ENCODE peak calls at places on chromosomes 6 and 20, in eight cellular contexts. A is upper lobe of right lung, I is testis, X is cerebellar cortex, U is nephron progenitor cell, N is T-cell, L is heart right ventricle, Y is amniotic epithelial cell. R is an unnamed sample.

GRCh38 chr6:154392561-154392960 is 36.0 kb upstream of the IPCEF1 start:
- DNase-seq in A (no peak), I (no peak), X (no peak), U (no peak), N (no peak), L (no peak), Y (no peak), R (no peak)

GRCh38 chr20:57698191-57698866 is 11.5 kb downstream of the PMEPA1 start:
- DNase-seq in A (no peak), I (no peak), X (no peak), U (no peak), N (no peak), L (no peak), Y (peak), R (no peak)

GRCh38 chr6:167252271-167252670 is 38.8 kb upstream of the UNC93A start:
- DNase-seq in A (no peak), I (no peak), X (no peak), U (no peak), N (no peak), L (no peak), Y (no peak), R (no peak)

GRCh38 chr6:81105998-81106397 is 646.5 kb downstream of the TENT5A start:
- DNase-seq in A (no peak), I (no peak), X (no peak), U (no peak), N (no peak), L (no peak), Y (peak), R (no peak)

GRCh38 chr20:61993058-61993457 is 72.6 kb downstream of the TAF4 start:
- DNase-seq in A (no peak), I (no peak), X (no peak), U (no peak), N (no peak), L (no peak), Y (no peak), R (no peak)

GRCh38 chr6:144696610-144697376 is 411.7 kb downstream of the UTRN start:
- DNase-seq in A (no peak), I (no peak), X (no peak), U (no peak), N (no peak), L (no peak), Y (peak), R (no peak)

GRCh38 chr20:15613530-15613929 is 959.7 kb downstream of the KIF16B start:
- DNase-seq in A (no peak), I (peak), X (no peak), U (no peak), N (no peak), L (peak), Y (peak), R (no peak)

GRCh38 chr20:20568604-20569205 is 143.7 kb downstream of the RALGAPA2 start:
- DNase-seq in A (no peak), I (peak), X (peak), U (peak), N (no peak), L (no peak), Y (peak), R (peak)

GRCh38 chr6:137043710-137044365 is 927 bp downstream of the IL20RA start:
- DNase-seq in A (no peak), I (peak), X (peak), U (peak), N (no peak), L (no peak), Y (peak), R (peak)

GRCh38 chr20:56400001-56400640 is 7.7 kb downstream of the CSTF1 start:
- DNase-seq in A (no peak), I (peak), X (peak), U (peak), N (peak), L (peak), Y (peak), R (peak)

GRCh38 chr6:139219746-139220145 is 72.1 kb downstream of the TXLNB start:
- DNase-seq in A (no peak), I (no peak), X (no peak), U (no peak), N (no peak), L (no peak), Y (no peak), R (no peak)

GRCh38 chr6:111709615-111710398 is 104.1 kb upstream of the TRAF3IP2 start:
- DNase-seq in A (no peak), I (peak), X (peak), U (peak), N (peak), L (peak), Y (peak), R (peak)

GRCh38 chr20:17452441-17452840 is 78.7 kb downstream of the BFSP1 start:
- DNase-seq in A (no peak), I (no peak), X (no peak), U (no peak), N (no peak), L (no peak), Y (no peak), R (no peak)

GRCh38 chr6:12392490-12392889 is 102.3 kb downstream of the EDN1 start:
- DNase-seq in A (no peak), I (no peak), X (no peak), U (no peak), N (no peak), L (peak), Y (no peak), R (no peak)

GRCh38 chr20:32522775-32523612 is 62.1 kb downstream of the NOL4L start:
- DNase-seq in A (no peak), I (no peak), X (no peak), U (no peak), N (no peak), L (no peak), Y (peak), R (peak)

GRCh38 chr6:147238164-147238563 is 33.9 kb downstream of the STXBP5 start:
- DNase-seq in A (no peak), I (no peak), X (no peak), U (no peak), N (no peak), L (no peak), Y (no peak), R (no peak)

GRCh38 chr20:34375977-34376430 is 12.9 kb downstream of the ITCH start:
- DNase-seq in A (no peak), I (no peak), X (no peak), U (peak), N (no peak), L (no peak), Y (no peak), R (peak)

GRCh38 chr6:21188505-21189223 is 404.9 kb upstream of the SOX4 start:
- DNase-seq in A (no peak), I (no peak), X (no peak), U (no peak), N (no peak), L (no peak), Y (no peak), R (peak)

GRCh38 chr6:114000066-114000465 is 29.1 kb upstream of the HDAC2 start:
- DNase-seq in A (no peak), I (no peak), X (no peak), U (no peak), N (no peak), L (no peak), Y (no peak), R (no peak)

GRCh38 chr20:5608104-5608447 is 142.1 kb upstream of the SHLD1 start:
- DNase-seq in A (no peak), I (no peak), X (no peak), U (no peak), N (no peak), L (no peak), Y (no peak), R (peak)

GRCh38 chr6:41066867-41067304 is 5.3 kb downstream of the OARD1 start:
- DNase-seq in A (no peak), I (peak), X (peak), U (peak), N (peak), L (peak), Y (peak), R (peak)

GRCh38 chr6:133179483-133179882 is 61.7 kb upstream of the EYA4 start:
- DNase-seq in A (no peak), I (no peak), X (no peak), U (no peak), N (no peak), L (no peak), Y (no peak), R (no peak)

GRCh38 chr20:9359561-9360308 is 154.7 kb upstream of the LAMP5 start:
- DNase-seq in A (no peak), I (peak), X (peak), U (peak), N (no peak), L (peak), Y (peak), R (peak)

GRCh38 chr6:119196732-119197131 is 118.3 kb upstream of the FAM184A start:
- DNase-seq in A (no peak), I (no peak), X (no peak), U (no peak), N (no peak), L (no peak), Y (no peak), R (no peak)

GRCh38 chr6:116371384-116372209 is 850 bp downstream of the DSE start:
- DNase-seq in A (peak), I (peak), X (peak), U (peak), N (no peak), L (peak), Y (peak), R (peak)

GRCh38 chr6:142861711-142862110 is 83.3 kb downstream of the HIVEP2 start:
- DNase-seq in A (no peak), I (no peak), X (peak), U (no peak), N (no peak), L (no peak), Y (no peak), R (no peak)

GRCh38 chr6:11447265-11447664 is 90.3 kb upstream of the TMEM170B start:
- DNase-seq in A (no peak), I (no peak), X (no peak), U (no peak), N (no peak), L (no peak), Y (no peak), R (no peak)

GRCh38 chr20:45833030-45833882 is at the start of gene SNX21:
- DNase-seq in A (peak), I (peak), X (peak), U (peak), N (no peak), L (peak), Y (peak), R (peak)

GRCh38 chr6:34791842-34792604 is at the start of gene BLTP3A:
- DNase-seq in A (peak), I (peak), X (peak), U (peak), N (peak), L (peak), Y (peak), R (peak)

GRCh38 chr6:108589244-108589730 is 28.6 kb downstream of the FOXO3 start:
- DNase-seq in A (peak), I (peak), X (peak), U (peak), N (no peak), L (peak), Y (peak), R (no peak)

GRCh38 chr20:8545212-8545611 is 413.1 kb downstream of the PLCB1 start:
- DNase-seq in A (no peak), I (no peak), X (no peak), U (no peak), N (no peak), L (no peak), Y (no peak), R (no peak)

GRCh38 chr6:100257661-100258395 is 206.9 kb downstream of the SIM1 start:
- DNase-seq in A (no peak), I (no peak), X (no peak), U (no peak), N (no peak), L (no peak), Y (peak), R (peak)

GRCh38 chr20:5714261-5715041 is 35.8 kb upstream of the SHLD1 start:
- DNase-seq in A (no peak), I (no peak), X (no peak), U (peak), N (peak), L (peak), Y (peak), R (no peak)

GRCh38 chr6:108562503-108562993 is 1.8 kb downstream of the FOXO3 start:
- DNase-seq in A (peak), I (peak), X (peak), U (peak), N (no peak), L (peak), Y (peak), R (peak)

GRCh38 chr6:106799008-106799952 is 169.9 kb downstream of the QRSL1 start:
- DNase-seq in A (no peak), I (no peak), X (no peak), U (peak), N (no peak), L (no peak), Y (peak), R (no peak)

GRCh38 chr20:63754008-63754407 is 14.4 kb downstream of the SLC2A4RG start:
- DNase-seq in A (no peak), I (no peak), X (no peak), U (no peak), N (no peak), L (no peak), Y (no peak), R (no peak)

GRCh38 chr6:125302840-125303511 is 1.2 kb upstream of the HDDC2 start:
- DNase-seq in A (no peak), I (no peak), X (no peak), U (no peak), N (no peak), L (no peak), Y (peak), R (no peak)

GRCh38 chr20:13995086-13995665 is at the start of gene MACROD2:
- DNase-seq in A (peak), I (peak), X (peak), U (peak), N (no peak), L (peak), Y (peak), R (peak)

GRCh38 chr6:85357651-85358050 is 92.2 kb upstream of the NT5E start:
- DNase-seq in A (no peak), I (no peak), X (no peak), U (no peak), N (no peak), L (no peak), Y (no peak), R (no peak)

R was measured in NCI-H345.